ENCODE peak calls at places on chromosomes 12 and 14, in eight cellular contexts. E is GM03348, G is heart left ventricle, M is cardiac fibroblast, J is mesendoderm, Q is lung, S is BE2C, I is HFFc6. Y is an unnamed sample.

GRCh38 chr12:7433276-7433822 is 10.6 kb downstream of the CD163L1 start:
- DNase-seq in M (peak), J (no peak), I (peak), E (peak), G (no peak), S (no peak), Q (no peak), Y (peak)

GRCh38 chr14:53218161-53218560 is 65.0 kb upstream of the DDHD1 start:
- DNase-seq in J (peak), I (no peak), M (no peak), G (no peak), S (no peak), E (no peak), Q (no peak), Y (no peak)

GRCh38 chr12:110741371-110741770 is 1.3 kb downstream of the PPP1CC start:
- DNase-seq in J (no peak), S (no peak), E (no peak), Q (no peak), M (peak), G (no peak), I (no peak), Y (no peak)

GRCh38 chr14:77989441-77989891 is 180.7 kb upstream of the NRXN3 start:
- DNase-seq in M (no peak), Q (no peak), E (no peak), S (no peak), G (peak), I (no peak), J (no peak), Y (no peak)

GRCh38 chr14:24249230-24250021 is 7.0 kb upstream of the TINF2 start:
- DNase-seq in G (no peak), S (no peak), J (no peak), M (no peak), E (no peak), I (no peak), Q (no peak), Y (no peak)

GRCh38 chr12:14710632-14711324 is 14.4 kb upstream of the GUCY2C start:
- DNase-seq in J (peak), S (no peak), G (no peak), M (no peak), I (no peak), Q (no peak), E (no peak), Y (no peak)

GRCh38 chr14:100281286-100282082 is 24.8 kb downstream of the SLC25A29 start:
- DNase-seq in E (no peak), I (no peak), J (no peak), G (no peak), S (no peak), M (no peak), Q (peak), Y (no peak)

GRCh38 chr12:92062539-92063493 is 82.8 kb downstream of the BTG1 start:
- DNase-seq in I (no peak), M (no peak), E (no peak), J (no peak), Q (no peak), G (no peak), S (peak), Y (peak)

GRCh38 chr12:121753844-121754264 is 39.6 kb downstream of the RHOF start:
- DNase-seq in M (no peak), I (no peak), G (peak), Q (peak), J (no peak), E (no peak), S (no peak), Y (no peak)

GRCh38 chr14:39107624-39108023 is 4.6 kb upstream of the SEC23A start:
- DNase-seq in S (no peak), Q (no peak), M (peak), J (peak), I (peak), G (no peak), E (peak), Y (peak)